ENCODE peak calls at places on chromosomes 4 and X, in ten cellular contexts. Z, H, G, P, N, Y, A, K, D and T are unnamed samples.

GRCh38 chrX:18210470-18210869 is 10.2 kb downstream of the BEND2 start:
- DNase-seq in Z (no peak), H (no peak), G (peak; percentile 0), P (no peak), N (no peak), Y (no peak), A (no peak), K (peak; percentile 22), D (no peak), T (no peak)

GRCh38 chr4:7210818-7211217 is 18.5 kb downstream of the SORCS2 start:
- DNase-seq in Z (no peak), H (no peak), G (peak; percentile 72), P (no peak), N (no peak), Y (no peak), A (no peak), K (peak; percentile 70), D (no peak), T (peak; percentile 51)

GRCh38 chr4:77801260-77801608 is 17.9 kb downstream of the CNOT6L start:
- DNase-seq in Z (no peak), H (no peak), G (no peak), P (no peak), N (no peak), Y (no peak), A (no peak), K (no peak), D (no peak), T (no peak)

GRCh38 chrX:40050532-40050931 is 47.2 kb downstream of the BCOR start:
- DNase-seq in Z (no peak), H (no peak), G (no peak), P (no peak), N (no peak), Y (no peak), A (no peak), K (no peak), D (no peak), T (no peak)

GRCh38 chr4:184459413-184459812 is 14.9 kb downstream of the IRF2 start:
- DNase-seq in Z (no peak), H (no peak), G (peak; percentile 20), P (no peak), N (no peak), Y (no peak), A (no peak), K (peak; percentile 44), D (no peak), T (no peak)

GRCh38 chr4:18880850-18881249 is 859.3 kb upstream of the LCORL start:
- DNase-seq in Z (no peak), H (no peak), G (no peak), P (no peak), N (no peak), Y (no peak), A (no peak), K (no peak), D (no peak), T (no peak)

GRCh38 chr4:152073738-152074137 is 312.9 kb upstream of the GATB start:
- DNase-seq in Z (no peak), H (no peak), G (peak; percentile 43), P (no peak), N (no peak), Y (no peak), A (no peak), K (peak; percentile 7), D (peak; percentile 65), T (no peak)

GRCh38 chrX:118975831-118976598 is 1.6 kb downstream of the LONRF3 start:
- DNase-seq in Z (peak; percentile 74), H (no peak), G (peak; percentile 46), P (peak; percentile 70), N (no peak), Y (no peak), A (no peak), K (no peak), D (peak; percentile 80), T (no peak)

GRCh38 chr4:4321951-4322688 is 32.1 kb downstream of the ZBTB49 start:
- DNase-seq in Z (no peak), H (no peak), G (no peak), P (no peak), N (no peak), Y (no peak), A (no peak), K (no peak), D (no peak), T (no peak)

GRCh38 chrX:19127649-19128168 is 5.4 kb upstream of the ADGRG2 start:
- DNase-seq in Z (no peak), H (no peak), G (peak; percentile 59), P (peak; percentile 17), N (no peak), Y (no peak), A (no peak), K (peak; percentile 3), D (no peak), T (peak; percentile 0)

GRCh38 chrX:131217878-131218486 is 71.1 kb downstream of the IGSF1 start:
- DNase-seq in Z (no peak), H (no peak), G (no peak), P (no peak), N (no peak), Y (no peak), A (no peak), K (no peak), D (no peak), T (no peak)

GRCh38 chr4:187883836-187884235 is 111.7 kb upstream of the ZFP42 start:
- DNase-seq in Z (no peak), H (no peak), G (no peak), P (no peak), N (no peak), Y (no peak), A (peak; percentile 38), K (no peak), D (no peak), T (no peak)

GRCh38 chrX:139202742-139203410 is 327.7 kb upstream of the F9 start:
- DNase-seq in Z (no peak), H (no peak), G (no peak), P (peak; percentile 10), N (no peak), Y (peak; percentile 39), A (peak; percentile 30), K (no peak), D (no peak), T (no peak)

GRCh38 chr4:93317046-93317445 is 511.5 kb upstream of the ATOH1 start:
- DNase-seq in Z (no peak), H (no peak), G (no peak), P (no peak), N (no peak), Y (no peak), A (no peak), K (no peak), D (no peak), T (no peak)

GRCh38 chrX:101385795-101386541 is at the start of gene BTK:
- DNase-seq in Z (no peak), H (no peak), G (no peak), P (no peak), N (no peak), Y (no peak), A (no peak), K (no peak), D (peak; percentile 61), T (no peak)

GRCh38 chr4:88008133-88008621 is 742 bp downstream of the PKD2 start:
- DNase-seq in Z (peak; percentile 41), H (no peak), G (peak; percentile 57), P (peak; percentile 43), N (no peak), Y (peak; percentile 30), A (peak; percentile 52), K (peak; percentile 42), D (no peak), T (no peak)

GRCh38 chrX:106220177-106220576 is 52.1 kb downstream of the PWWP3B start:
- DNase-seq in Z (no peak), H (no peak), G (peak; percentile 6), P (no peak), N (no peak), Y (no peak), A (no peak), K (no peak), D (no peak), T (no peak)

GRCh38 chr4:3009422-3009821 is 46.1 kb downstream of the GRK4 start:
- DNase-seq in Z (no peak), H (no peak), G (peak; percentile 15), P (no peak), N (peak; percentile 15), Y (peak; percentile 5), A (peak; percentile 47), K (peak; percentile 6), D (no peak), T (peak; percentile 44)
- TF ChIP-seq CTCF in Z (no peak), H (peak; percentile 18), G (peak; percentile 20), P (no peak), N (peak; percentile 27), Y (peak; percentile 32), A (peak; percentile 59), K (peak; percentile 16), D (no peak), T (peak; percentile 54)

GRCh38 chrX:45952030-45952429 is 593.2 kb downstream of the ZNF674 start:
- DNase-seq in Z (no peak), H (no peak), G (no peak), P (no peak), N (no peak), Y (no peak), A (peak; percentile 38), K (no peak), D (no peak), T (no peak)
- TF ChIP-seq CTCF in Z (no peak), H (no peak), G (no peak), P (no peak), N (no peak), Y (no peak), A (peak; percentile 52), K (peak; percentile 4), D (no peak), T (no peak)

GRCh38 chrX:83658731-83659130 is 150.6 kb downstream of the POU3F4 start:
- DNase-seq in Z (no peak), H (no peak), G (no peak), P (no peak), N (no peak), Y (no peak), A (no peak), K (no peak), D (no peak), T (no peak)
- TF ChIP-seq CTCF in Z (no peak), H (no peak), G (no peak), P (no peak), N (no peak), Y (peak; percentile 25), A (peak; percentile 46), K (no peak), D (no peak), T (no peak)

GRCh38 chr4:14894392-14895292 is 107.6 kb upstream of the CPEB2 start:
- DNase-seq in Z (no peak), H (no peak), G (no peak), P (no peak), N (no peak), Y (no peak), A (no peak), K (no peak), D (no peak), T (no peak)

GRCh38 chr4:14896656-14897175 is 105.6 kb upstream of the CPEB2 start:
- DNase-seq in Z (no peak), H (no peak), G (no peak), P (no peak), N (no peak), Y (no peak), A (no peak), K (no peak), D (no peak), T (no peak)

GRCh38 chr4:14893713-14894112 is 108.6 kb upstream of the CPEB2 start:
- DNase-seq in Z (no peak), H (no peak), G (no peak), P (no peak), N (no peak), Y (no peak), A (no peak), K (no peak), D (no peak), T (no peak)

GRCh38 chr4:14898989-14899388 is 103.3 kb upstream of the CPEB2 start:
- DNase-seq in Z (no peak), H (no peak), G (no peak), P (no peak), N (no peak), Y (no peak), A (no peak), K (no peak), D (no peak), T (no peak)

GRCh38 chr4:14897217-14897616 is 105.1 kb upstream of the CPEB2 start:
- DNase-seq in Z (no peak), H (no peak), G (no peak), P (no peak), N (no peak), Y (no peak), A (no peak), K (no peak), D (no peak), T (no peak)
- TF ChIP-seq CTCF in Z (no peak), H (no peak), G (no peak), P (no peak), N (no peak), Y (no peak), A (no peak), K (no peak), D (no peak), T (no peak)